ENCODE peak calls at places on chromosomes 4 and X, in six cellular contexts. E, Q, A, N, P and C are unnamed samples.

GRCh38 chr4:31613946-31614623 is 893.9 kb downstream of the PCDH7 start:
- DNase-seq in P (peak), E (no peak), N (no peak), Q (no peak), A (no peak), C (no peak)

GRCh38 chr4:54041100-54041499 is 23.3 kb downstream of the CHIC2 start:
- DNase-seq in Q (no peak), A (no peak), N (no peak), P (no peak), E (no peak), C (no peak)

GRCh38 chrX:2391869-2392606 is 108.7 kb downstream of the DHRSX start:
- DNase-seq in A (no peak), E (no peak), Q (no peak), P (peak), N (peak), C (no peak)

GRCh38 chr4:81421346-81422218 is 50.1 kb downstream of the RASGEF1B start:
- DNase-seq in N (no peak), E (peak), P (no peak), Q (no peak), A (no peak), C (no peak)

GRCh38 chr4:79445371-79445781 is 37.3 kb upstream of the GK2 start:
- DNase-seq in E (no peak), N (no peak), Q (no peak), A (no peak), P (peak), C (no peak)

GRCh38 chrX:35292522-35292921 is 349.9 kb downstream of the FAM47B start:
- DNase-seq in A (no peak), E (no peak), Q (no peak), N (no peak), P (no peak), C (no peak)

GRCh38 chr4:112978691-112979472 is 70.6 kb upstream of the ANK2 start:
- DNase-seq in Q (no peak), A (no peak), N (no peak), P (no peak), E (no peak), C (no peak)

GRCh38 chr4:147118523-147118922 is 172.9 kb upstream of the TTC29 start:
- DNase-seq in N (no peak), A (no peak), Q (no peak), E (peak), P (peak), C (no peak)

GRCh38 chr4:74111576-74111975 is 12.6 kb upstream of the CXCL2 start:
- DNase-seq in Q (no peak), E (no peak), P (no peak), N (no peak), A (no peak), C (no peak)

GRCh38 chr4:121784975-121785374 is 16.1 kb upstream of the EXOSC9 start:
- DNase-seq in E (no peak), N (no peak), Q (no peak), A (peak), P (peak), C (no peak)

GRCh38 chr4:124631760-124632159 is 80.8 kb downstream of the ANKRD50 start:
- DNase-seq in N (peak), Q (no peak), A (peak), E (no peak), P (peak), C (no peak)

GRCh38 chr4:788006-788635 is 37.8 kb downstream of the CPLX1 start:
- DNase-seq in Q (no peak), P (no peak), N (no peak), A (no peak), E (no peak), C (no peak)

GRCh38 chr4:182478475-182478874 is 235.3 kb downstream of the TENM3 start:
- DNase-seq in N (peak), A (peak), P (peak), E (peak), Q (no peak), C (no peak)

GRCh38 chr4:96766359-96766758 is 926.5 kb downstream of the PDHA2 start:
- DNase-seq in P (no peak), Q (no peak), E (no peak), A (no peak), N (no peak), C (no peak)

GRCh38 chrX:72001906-72002305 is 91.3 kb downstream of the NHSL2 start:
- DNase-seq in P (no peak), A (no peak), N (no peak), Q (no peak), E (no peak), C (no peak)

GRCh38 chrX:81957900-81958545 is 756.1 kb downstream of the SH3BGRL start:
- DNase-seq in A (no peak), Q (no peak), P (no peak), N (no peak), E (peak), C (no peak)

GRCh38 chrX:45233541-45233940 is 32.9 kb upstream of the DIPK2B start:
- DNase-seq in E (no peak), P (peak), N (no peak), Q (no peak), A (no peak), C (no peak)

GRCh38 chr4:71550220-71551190 is 211.7 kb downstream of the SLC4A4 start:
- DNase-seq in E (no peak), Q (no peak), A (peak), P (peak), N (no peak), C (no peak)

GRCh38 chr4:122819708-122820449 is 6.8 kb upstream of the FGF2 start:
- DNase-seq in E (no peak), P (peak), Q (no peak), N (no peak), A (no peak), C (no peak)